ENCODE peak calls at places on chromosomes 2 and 18, in seven cellular contexts. P is NCI-H1105 treated with DMSO at 0.1 percent for 48 hours; Q is left cardiac atrium; H is stimulated activated CD4-positive, alpha-beta T cell treated with anti-CD3 and anti-CD28 coated beads, Interleukin-15, amount 100 ng/mL, for 24 hours; X is HT1080; B is NCI-H2029; I is AG08396. W is an unnamed sample.

GRCh38 chr2:99822487-99823218 is 319.7 kb downstream of the AFF3 start:
- DNase-seq in Q (no peak), H (no peak), I (no peak), B (no peak), X (no peak), P (no peak), W (no peak)

GRCh38 chr2:191376981-191377629 is 131.9 kb downstream of the MYO1B start:
- DNase-seq in H (peak), B (peak), P (no peak), X (peak), Q (peak), I (peak), W (peak)

GRCh38 chr2:202032841-202033316 is 776 bp upstream of the FZD7 start:
- DNase-seq in H (peak), Q (peak), X (peak), I (peak), P (no peak), B (no peak), W (peak)

GRCh38 chr2:39875182-39875913 is 96.3 kb upstream of the THUMPD2 start:
- DNase-seq in B (no peak), H (no peak), P (no peak), Q (peak), I (peak), X (peak), W (peak)

GRCh38 chr2:77507657-77508056 is 14.5 kb downstream of the LRRTM4 start:
- DNase-seq in B (no peak), Q (no peak), X (no peak), I (no peak), P (no peak), H (no peak), W (no peak)

GRCh38 chr2:234792566-234792965 is 159.3 kb upstream of the SH3BP4 start:
- DNase-seq in I (no peak), P (no peak), B (no peak), H (no peak), Q (no peak), X (peak), W (no peak)

GRCh38 chr18:23587220-23587642 is 925 bp upstream of the NPC1 start:
- DNase-seq in I (no peak), B (no peak), Q (no peak), H (no peak), X (no peak), P (no peak), W (no peak)

GRCh38 chr2:233317544-233317943 is 9.9 kb downstream of the SAG start:
- DNase-seq in H (no peak), X (no peak), Q (no peak), B (no peak), P (no peak), I (no peak), W (no peak)

GRCh38 chr2:219574509-219575311 is 2.6 kb downstream of the INHA start:
- DNase-seq in P (no peak), B (peak), H (no peak), Q (no peak), I (peak), X (no peak), W (no peak)

GRCh38 chr2:241063093-241063551 is 39.0 kb downstream of the MTERF4 start:
- DNase-seq in P (no peak), Q (no peak), X (no peak), B (no peak), I (no peak), H (no peak), W (peak)

GRCh38 chr18:51610481-51610880 is 413.0 kb upstream of the MEX3C start:
- DNase-seq in I (no peak), X (no peak), H (no peak), Q (no peak), P (no peak), B (no peak), W (no peak)

GRCh38 chr2:62727876-62728566 is 22.5 kb downstream of the EHBP1 start:
- DNase-seq in X (no peak), I (no peak), B (no peak), Q (no peak), H (no peak), P (no peak), W (no peak)

GRCh38 chr2:149005471-149006077 is 32.9 kb upstream of the LYPD6B start:
- DNase-seq in H (no peak), Q (no peak), I (no peak), P (no peak), B (no peak), X (no peak), W (no peak)

GRCh38 chr2:187093771-187094412 is 244.9 kb upstream of the ZSWIM2 start:
- DNase-seq in X (no peak), Q (no peak), P (no peak), I (no peak), B (no peak), H (no peak), W (no peak)

GRCh38 chr18:79489900-79490592 is 94.3 kb downstream of the NFATC1 start:
- DNase-seq in H (no peak), B (no peak), Q (peak), I (no peak), X (no peak), P (no peak), W (no peak)

GRCh38 chr2:200476836-200477235 is 33.0 kb downstream of the KCTD18 start:
- DNase-seq in Q (peak), I (no peak), P (no peak), H (no peak), X (no peak), B (no peak), W (no peak)

GRCh38 chr2:119122663-119123062 is 35.9 kb downstream of the C1QL2 start:
- DNase-seq in X (no peak), I (no peak), Q (no peak), H (no peak), B (no peak), P (no peak), W (no peak)

GRCh38 chr2:31932589-31932988 is 78.2 kb downstream of the MEMO1 start:
- DNase-seq in X (no peak), P (no peak), Q (no peak), B (no peak), H (no peak), I (no peak), W (no peak)

GRCh38 chr2:150485114-150485870 is 2.2 kb downstream of the RND3 start:
- DNase-seq in Q (peak), H (peak), P (peak), B (peak), I (no peak), X (peak), W (peak)

GRCh38 chr2:223779877-223780276 is 57.5 kb downstream of the AP1S3 start:
- DNase-seq in X (peak), H (peak), Q (no peak), P (no peak), B (peak), I (peak), W (peak)

GRCh38 chr2:152395132-152396024 is 60.4 kb downstream of the FMNL2 start:
- DNase-seq in I (peak), Q (no peak), B (no peak), X (no peak), H (no peak), P (no peak), W (peak)

GRCh38 chr2:163345795-163346573 is 389.8 kb downstream of the FIGN start:
- DNase-seq in P (peak), X (peak), H (no peak), B (peak), Q (no peak), I (peak), W (peak)

GRCh38 chr2:32061973-32062861 is 1.1 kb upstream of the SPAST start:
- DNase-seq in H (peak), P (peak), X (peak), Q (peak), I (peak), B (peak), W (peak)

GRCh38 chr18:41906528-41907256 is 48.3 kb upstream of the PIK3C3 start:
- DNase-seq in B (no peak), X (peak), I (peak), P (peak), Q (no peak), H (peak), W (peak)

GRCh38 chr2:206989306-206989705 is 50.0 kb downstream of the CPO start:
- DNase-seq in X (peak), H (peak), B (peak), I (peak), Q (peak), P (no peak), W (peak)

GRCh38 chr2:210671065-210671464 is 114.7 kb downstream of the CPS1 start:
- DNase-seq in P (no peak), Q (no peak), B (no peak), I (no peak), X (no peak), H (no peak), W (no peak)

GRCh38 chr2:240913810-240914644 is 7.9 kb downstream of the CROCC2 start:
- DNase-seq in Q (peak), B (peak), I (peak), P (peak), H (peak), X (peak), W (peak)

GRCh38 chr2:78541451-78542267 is 483.8 kb upstream of the REG3G start:
- DNase-seq in X (peak), H (no peak), Q (no peak), I (no peak), B (peak), P (peak), W (no peak)

GRCh38 chr2:65300134-65300771 is 72.6 kb downstream of the ACTR2 start:
- DNase-seq in Q (peak), H (no peak), I (peak), P (no peak), X (peak), B (no peak), W (peak)

GRCh38 chr2:85540131-85540587 is 1.2 kb downstream of the MAT2A start:
- DNase-seq in I (no peak), H (no peak), P (no peak), X (peak), Q (no peak), B (no peak), W (no peak)